ENCODE peak calls at places on chromosomes 11 and 22, in six cellular contexts. S is Calu3, D is bronchial epithelial cell, J is lower leg skin, E is left lung, Y is MM.1S. R is an unnamed sample.

GRCh38 chr22:29122041-29122440 is 49.2 kb downstream of the KREMEN1 start:
- DNase-seq in Y (no peak), J (no peak), S (no peak), E (no peak), D (no peak), R (no peak)

GRCh38 chr22:25651332-25651731 is 86.9 kb downstream of the GRK3 start:
- DNase-seq in E (no peak), S (no peak), D (no peak), Y (no peak), J (no peak), R (no peak)

GRCh38 chr11:63847363-63847762 is 8.5 kb downstream of the MARK2 start:
- DNase-seq in D (peak; percentile 67), E (no peak), J (no peak), S (peak; percentile 70), Y (no peak), R (no peak)

GRCh38 chr11:130071211-130071712 is 1.6 kb downstream of the APLP2 start:
- DNase-seq in E (no peak), Y (no peak), J (no peak), D (peak; percentile 65), S (no peak), R (no peak)

GRCh38 chr11:123391646-123392348 is 38.3 kb upstream of the GRAMD1B start:
- DNase-seq in D (peak; percentile 6), E (no peak), Y (no peak), J (no peak), S (no peak), R (no peak)

GRCh38 chr11:8339592-8340022 is 75.9 kb upstream of the LMO1 start:
- DNase-seq in S (no peak), Y (no peak), J (no peak), D (no peak), E (peak; percentile 68), R (no peak)

GRCh38 chr11:66070604-66071325 is 693 bp downstream of the PACS1 start:
- DNase-seq in Y (peak; percentile 20), S (peak; percentile 30), E (peak; percentile 89), J (peak; percentile 92), D (peak; percentile 40), R (no peak)

GRCh38 chr22:23670378-23671295 is 20.2 kb upstream of the RGL4 start:
- DNase-seq in Y (no peak), S (no peak), J (no peak), E (peak; percentile 63), D (no peak), R (no peak)

GRCh38 chr11:10287766-10288165 is 6.3 kb downstream of the SBF2 start:
- DNase-seq in Y (no peak), E (peak; percentile 75), S (no peak), J (no peak), D (no peak), R (no peak)

GRCh38 chr11:107787733-107788132 is 70.9 kb downstream of the SLC35F2 start:
- DNase-seq in D (no peak), J (no peak), E (no peak), S (no peak), Y (no peak), R (no peak)

GRCh38 chr11:106787454-106787853 is 230.8 kb downstream of the GUCY1A2 start:
- DNase-seq in Y (no peak), S (no peak), D (no peak), J (no peak), E (no peak), R (no peak)

GRCh38 chr11:75524576-75525432 is 937 bp downstream of the GDPD5 start:
- DNase-seq in J (no peak), S (no peak), D (no peak), E (peak; percentile 80), Y (no peak), R (no peak)

GRCh38 chr22:44616461-44616860 is 85.5 kb upstream of the PRR5 start:
- DNase-seq in E (peak; percentile 53), J (no peak), S (no peak), D (no peak), Y (no peak), R (no peak)

GRCh38 chr22:44616882-44617655 is 84.9 kb upstream of the PRR5 start:
- DNase-seq in D (no peak), S (no peak), J (no peak), Y (no peak), E (peak; percentile 57), R (no peak)

GRCh38 chr22:44617828-44618227 is 84.2 kb upstream of the PRR5 start:
- DNase-seq in S (no peak), E (peak; percentile 12), D (no peak), J (no peak), Y (no peak), R (no peak)

GRCh38 chr22:44615146-44615545 is 86.9 kb upstream of the PRR5 start:
- DNase-seq in S (no peak), E (peak; percentile 45), J (no peak), Y (no peak), D (no peak), R (no peak)

GRCh38 chr22:44615602-44616180 is 86.3 kb upstream of the PRR5 start:
- DNase-seq in D (no peak), Y (no peak), E (peak; percentile 26), S (no peak), J (no peak), R (no peak)
- TF ChIP-seq CTCF in D (no peak), Y (no peak), E (no peak), S (no peak), J (no peak), R (no peak)

DNA sequence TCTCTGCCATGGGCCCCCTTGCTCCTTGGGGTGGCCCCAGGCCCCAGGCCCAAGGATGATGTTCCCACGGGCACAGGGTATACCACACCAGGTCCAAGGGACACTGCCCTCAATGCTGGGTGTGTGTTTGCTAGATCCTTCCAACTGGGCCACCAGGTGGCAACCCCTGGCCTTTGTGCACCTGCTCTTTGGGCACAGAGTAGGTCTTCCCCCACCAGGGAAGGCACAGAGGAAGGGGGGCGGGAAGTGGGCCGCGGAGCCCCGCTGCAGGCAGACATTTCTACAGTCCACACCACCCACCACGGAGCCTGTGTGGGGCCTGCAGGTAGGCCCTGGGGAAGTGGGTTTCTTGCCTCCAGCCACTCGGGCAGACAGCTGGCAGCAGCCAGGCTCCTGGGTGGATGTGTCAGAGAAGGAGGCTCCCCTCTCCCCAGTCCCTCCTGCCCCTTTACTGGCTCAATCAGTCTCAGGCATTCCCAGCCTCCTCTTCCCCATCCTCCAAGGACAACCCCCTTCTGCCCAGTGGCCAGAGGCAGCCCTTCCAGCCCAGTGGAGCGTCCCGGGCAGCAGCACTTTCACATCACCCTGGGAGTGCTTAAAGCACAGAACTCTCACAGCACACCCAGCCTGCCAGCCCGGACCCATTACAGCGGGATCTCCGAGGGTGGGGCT is 21.6 kb downstream of the MAFF start:
- DNase-seq in S (no peak), Y (no peak), E (no peak), D (no peak), J (no peak), R (no peak)
- TF ChIP-seq CTCF in S (peak; percentile 30), Y (no peak), E (no peak), D (peak; percentile 20), J (no peak), R (no peak)

GRCh38 chr22:26675687-26676273 is 18.4 kb downstream of the MIAT start:
- DNase-seq in J (no peak), S (no peak), D (no peak), E (no peak), Y (no peak), R (no peak)

GRCh38 chr22:26672590-26673468 is 15.4 kb downstream of the MIAT start:
- DNase-seq in E (peak; percentile 92), J (peak; percentile 99), D (peak; percentile 81), Y (peak; percentile 97), S (peak; percentile 84), R (peak; percentile 86)

GRCh38 chr22:26672060-26672471 is 14.7 kb downstream of the MIAT start:
- DNase-seq in E (no peak), J (peak; percentile 87), S (no peak), D (no peak), Y (no peak), R (no peak)

GRCh38 chr22:26673485-26673884 is 16.1 kb downstream of the MIAT start:
- DNase-seq in E (no peak), J (no peak), S (no peak), D (peak; percentile 97), Y (no peak), R (no peak)

DNA sequence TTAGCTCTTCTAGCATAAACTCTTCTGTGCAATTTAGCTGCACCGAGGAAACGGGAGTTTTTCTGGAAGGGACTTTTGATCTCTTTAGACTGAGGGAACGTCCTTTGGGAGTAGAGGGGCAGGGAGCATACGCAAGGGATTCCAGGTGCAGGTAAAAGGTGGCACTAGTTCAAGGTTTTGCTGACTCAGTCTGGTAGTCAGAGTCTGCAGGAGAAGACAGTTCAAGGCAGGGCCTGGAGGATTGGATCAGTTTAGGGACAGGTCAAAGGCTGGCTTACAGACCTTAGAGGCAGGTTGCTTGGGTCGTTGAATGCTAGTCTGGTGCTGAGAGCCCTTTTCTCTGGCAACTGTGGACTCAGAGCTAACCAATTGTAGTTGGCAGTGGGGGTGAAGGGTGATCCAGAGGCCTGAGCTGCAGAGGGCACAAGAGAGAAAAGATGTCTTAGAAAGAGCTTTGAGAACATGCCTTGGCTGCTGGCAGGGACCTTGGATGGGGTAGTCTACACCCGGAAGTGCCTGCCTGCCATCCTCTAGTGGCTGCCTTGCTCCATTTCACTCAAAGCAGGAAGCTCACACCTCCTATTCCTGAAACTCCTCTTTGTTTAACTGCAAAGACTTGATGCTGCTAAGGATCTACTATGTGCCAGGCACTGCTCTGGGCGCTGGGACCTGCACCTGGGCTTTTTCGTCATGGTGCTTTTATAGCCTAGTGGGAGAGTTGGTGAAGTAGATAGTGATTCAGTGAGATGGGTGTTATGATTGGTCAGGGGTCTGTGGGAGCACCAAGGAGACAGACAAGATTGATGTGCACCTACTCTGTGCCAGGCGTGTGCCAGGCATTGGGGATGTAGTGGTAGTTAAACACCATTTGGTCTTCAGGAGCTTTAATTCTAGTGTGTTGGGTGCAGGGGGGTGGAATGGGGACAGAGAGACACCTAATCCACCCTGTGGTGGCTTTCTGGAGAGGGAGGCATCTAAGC is 17.1 kb downstream of the MIAT start:
- DNase-seq in J (no peak), S (no peak), E (no peak), D (peak; percentile 41), Y (no peak), R (peak; percentile 35)
- TF ChIP-seq CTCF in J (no peak), S (no peak), E (peak; percentile 10), D (no peak), Y (peak; percentile 32), R (peak; percentile 27)

GRCh38 chr22:32900856-32901255 is 99.4 kb downstream of the TIMP3 start:
- DNase-seq in S (no peak), J (no peak), Y (no peak), D (peak; percentile 31), E (no peak), R (no peak)

GRCh38 chr22:32897400-32897799 is 95.9 kb downstream of the TIMP3 start:
- DNase-seq in S (no peak), D (peak; percentile 97), E (no peak), Y (no peak), J (no peak), R (no peak)

GRCh38 chr22:32904044-32904443 is 102.5 kb downstream of the TIMP3 start:
- DNase-seq in E (no peak), J (no peak), Y (peak; percentile 17), S (peak; percentile 43), D (peak; percentile 63), R (no peak)

GRCh38 chr22:32905400-32905799 is 103.9 kb downstream of the TIMP3 start:
- DNase-seq in J (no peak), D (no peak), Y (no peak), E (no peak), S (no peak), R (no peak)

DNA sequence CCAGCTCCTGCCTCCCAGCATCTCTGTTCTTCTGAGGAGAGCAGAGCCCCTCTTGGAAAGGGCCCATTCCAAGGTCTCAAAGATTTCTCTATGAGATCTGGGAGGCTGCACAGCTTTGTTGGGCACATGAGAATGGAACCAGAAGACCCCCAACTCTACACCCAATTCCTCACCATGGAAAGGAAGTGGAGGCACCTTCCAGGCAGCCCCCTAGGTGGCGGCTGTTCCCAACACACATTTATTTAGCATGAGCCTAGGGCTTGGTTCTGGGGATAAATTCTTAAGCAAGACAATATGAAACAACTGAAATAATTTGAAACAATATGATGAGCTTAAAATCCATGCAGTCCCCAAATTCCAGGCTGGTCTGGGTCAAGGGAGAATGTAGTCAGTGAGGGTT is 100.4 kb downstream of the TIMP3 start:
- DNase-seq in D (no peak), J (no peak), Y (no peak), E (no peak), S (no peak), R (no peak)
- TF ChIP-seq CTCF in D (no peak), J (no peak), Y (no peak), E (no peak), S (no peak), R (no peak)

R was measured in GM10248.